ENCODE peak calls at places on chromosomes 3 and 15, in four cellular contexts. One of them, this sample, is unnamed.

GRCh38 chr15:74385442-74386132 is 18.1 kb upstream of the CYP11A1 start:
- DNase-seq in HepG2: no peak
- DNase-seq in GM12878: no peak
- DNase-seq in NT2/D1: no peak
- DNase-seq in this sample: no peak

GRCh38 chr3:10570196-10570946 is 65.0 kb upstream of the ATP2B2 start:
- DNase-seq in HepG2: no peak
- DNase-seq in GM12878: no peak
- DNase-seq in NT2/D1: no peak
- DNase-seq in this sample: no peak

GRCh38 chr3:63655519-63655918 is 3.0 kb downstream of the SNTN start:
- DNase-seq in HepG2: no peak
- DNase-seq in GM12878: no peak
- DNase-seq in NT2/D1: no peak
- DNase-seq in this sample: no peak

GRCh38 chr3:148500791-148501360 is 196.8 kb upstream of the AGTR1 start:
- DNase-seq in HepG2: no peak
- DNase-seq in GM12878: no peak
- DNase-seq in NT2/D1: no peak
- DNase-seq in this sample: no peak

GRCh38 chr15:29821416-29822099 is 710 bp downstream of the TJP1 start:
- DNase-seq in HepG2: peak; percentile 74
- DNase-seq in GM12878: no peak
- DNase-seq in NT2/D1: peak; percentile 22
- DNase-seq in this sample: no peak

GRCh38 chr15:85311647-85312046 is 68.8 kb upstream of the AKAP13 start:
- DNase-seq in HepG2: no peak
- DNase-seq in GM12878: no peak
- DNase-seq in NT2/D1: no peak
- DNase-seq in this sample: no peak

GRCh38 chr3:3074551-3075257 is 35.5 kb downstream of the IL5RA start:
- DNase-seq in HepG2: no peak
- DNase-seq in GM12878: no peak
- DNase-seq in NT2/D1: no peak
- DNase-seq in this sample: no peak

GRCh38 chr3:113051827-113052226 is 61.0 kb downstream of the GTPBP8 start:
- DNase-seq in HepG2: no peak
- DNase-seq in GM12878: no peak
- DNase-seq in NT2/D1: no peak
- DNase-seq in this sample: no peak

GRCh38 chr3:101253429-101253828 is 66.9 kb downstream of the IMPG2 start:
- DNase-seq in HepG2: no peak
- DNase-seq in GM12878: no peak
- DNase-seq in NT2/D1: no peak
- DNase-seq in this sample: no peak

GRCh38 chr15:31974154-31974794 is 56.0 kb upstream of the CHRNA7 start:
- DNase-seq in HepG2: no peak
- DNase-seq in GM12878: no peak
- DNase-seq in NT2/D1: no peak
- DNase-seq in this sample: no peak

GRCh38 chr15:89673162-89673506 is 6.0 kb downstream of the PLIN1 start:
- DNase-seq in HepG2: peak; percentile 25
- DNase-seq in GM12878: no peak
- DNase-seq in NT2/D1: peak; percentile 67
- DNase-seq in this sample: no peak

GRCh38 chr15:70566047-70566835 is 197.1 kb downstream of the UACA start:
- DNase-seq in HepG2: no peak
- DNase-seq in GM12878: no peak
- DNase-seq in NT2/D1: peak; percentile 39
- DNase-seq in this sample: no peak

GRCh38 chr3:38746641-38747040 is 69.4 kb downstream of the SCN10A start:
- DNase-seq in HepG2: no peak
- DNase-seq in GM12878: no peak
- DNase-seq in NT2/D1: no peak
- DNase-seq in this sample: no peak

GRCh38 chr15:89754361-89755154 is 3.5 kb upstream of the MESP1 start:
- DNase-seq in HepG2: no peak
- DNase-seq in GM12878: no peak
- DNase-seq in NT2/D1: peak; percentile 57
- DNase-seq in this sample: no peak

GRCh38 chr3:172084871-172085556 is 45.6 kb downstream of the FNDC3B start:
- DNase-seq in HepG2: no peak
- DNase-seq in GM12878: no peak
- DNase-seq in NT2/D1: no peak
- DNase-seq in this sample: no peak

GRCh38 chr3:141578197-141578596 is 91.4 kb downstream of the RASA2 start:
- DNase-seq in HepG2: no peak
- DNase-seq in GM12878: no peak
- DNase-seq in NT2/D1: no peak
- DNase-seq in this sample: no peak

GRCh38 chr15:26838742-26839460 is 28.0 kb upstream of the GABRA5 start:
- DNase-seq in HepG2: no peak
- DNase-seq in GM12878: no peak
- DNase-seq in NT2/D1: peak; percentile 30
- DNase-seq in this sample: peak; percentile 89

GRCh38 chr3:190747566-190747965 is 114.9 kb downstream of the GMNC start:
- DNase-seq in HepG2: no peak
- DNase-seq in GM12878: no peak
- DNase-seq in NT2/D1: no peak
- DNase-seq in this sample: no peak

GRCh38 chr3:183411216-183411922 is 17.1 kb downstream of the MCF2L2 start:
- DNase-seq in HepG2: no peak
- DNase-seq in GM12878: no peak
- DNase-seq in NT2/D1: no peak
- DNase-seq in this sample: no peak

GRCh38 chr3:101926594-101927105 is 77.3 kb downstream of the NFKBIZ start:
- DNase-seq in HepG2: no peak
- DNase-seq in GM12878: no peak
- DNase-seq in NT2/D1: no peak
- DNase-seq in this sample: no peak

GRCh38 chr15:75695206-75695605 is 17.4 kb downstream of the CSPG4 start:
- DNase-seq in HepG2: no peak
- DNase-seq in GM12878: no peak
- DNase-seq in NT2/D1: no peak
- DNase-seq in this sample: no peak

GRCh38 chr15:70091649-70092461 is 5.9 kb downstream of the TLE3 start:
- DNase-seq in HepG2: peak; percentile 60
- DNase-seq in GM12878: no peak
- DNase-seq in NT2/D1: no peak
- DNase-seq in this sample: no peak

GRCh38 chr3:181631901-181632300 is 79.8 kb upstream of the SOX2 start:
- DNase-seq in HepG2: no peak
- DNase-seq in GM12878: no peak
- DNase-seq in NT2/D1: no peak
- DNase-seq in this sample: no peak

GRCh38 chr15:72117448-72117697 is 577 bp downstream of the MYO9A start:
- DNase-seq in HepG2: peak; percentile 32
- DNase-seq in GM12878: no peak
- DNase-seq in NT2/D1: no peak
- DNase-seq in this sample: peak; percentile 87

GRCh38 chr3:193033381-193033780 is 115.7 kb upstream of the MB21D2 start:
- DNase-seq in HepG2: no peak
- DNase-seq in GM12878: no peak
- DNase-seq in NT2/D1: no peak
- DNase-seq in this sample: no peak

GRCh38 chr15:31106495-31107300 is 5.2 kb upstream of the TRPM1 start:
- DNase-seq in HepG2: no peak
- DNase-seq in GM12878: no peak
- DNase-seq in NT2/D1: no peak
- DNase-seq in this sample: no peak

GRCh38 chr3:172152294-172152649 is 112.9 kb downstream of the FNDC3B start:
- DNase-seq in HepG2: no peak
- DNase-seq in GM12878: no peak
- DNase-seq in NT2/D1: no peak
- DNase-seq in this sample: no peak

GRCh38 chr3:45204136-45204535 is 22.0 kb downstream of the TMEM158 start:
- DNase-seq in HepG2: no peak
- DNase-seq in GM12878: no peak
- DNase-seq in NT2/D1: no peak
- DNase-seq in this sample: no peak
- TF ChIP-seq SUZ12 in HepG2: no peak
- TF ChIP-seq SUZ12 in GM12878: no peak
- TF ChIP-seq SUZ12 in NT2/D1: no peak
- TF ChIP-seq SUZ12 in this sample: no peak

GRCh38 chr15:77291107-77291506 is 128.8 kb downstream of the PEAK1 start:
- DNase-seq in HepG2: no peak
- DNase-seq in GM12878: no peak
- DNase-seq in NT2/D1: no peak
- DNase-seq in this sample: no peak
- H3K4me1 ChIP-seq in HepG2: peaks cover 13% of the 10 kb centered on the region
- H3K4me1 ChIP-seq in GM12878: no peaks in the 10 kb centered on the region
- H3K4me1 ChIP-seq in NT2/D1: no peaks in the 10 kb centered on the region
- H3K4me1 ChIP-seq in this sample: no peaks in the 10 kb centered on the region

GRCh38 chr3:197802505-197803459 is 11.7 kb downstream of the LRCH3 start:
- DNase-seq in HepG2: no peak
- DNase-seq in GM12878: no peak
- DNase-seq in NT2/D1: no peak
- DNase-seq in this sample: no peak
- TF ChIP-seq SUZ12 in HepG2: no peak
- TF ChIP-seq SUZ12 in GM12878: no peak
- TF ChIP-seq SUZ12 in NT2/D1: no peak
- TF ChIP-seq SUZ12 in this sample: no peak

GRCh38 chr3:29335438-29335837 is 54.6 kb downstream of the RBMS3 start:
- DNase-seq in HepG2: no peak
- DNase-seq in GM12878: no peak
- DNase-seq in NT2/D1: no peak
- DNase-seq in this sample: no peak
- H3K4me1 ChIP-seq in HepG2: no peaks in the 10 kb centered on the region
- H3K4me1 ChIP-seq in GM12878: no peaks in the 10 kb centered on the region
- H3K4me1 ChIP-seq in NT2/D1: no peaks in the 10 kb centered on the region
- H3K4me1 ChIP-seq in this sample: peaks cover 2% of the 10 kb centered on the region

DNA sequence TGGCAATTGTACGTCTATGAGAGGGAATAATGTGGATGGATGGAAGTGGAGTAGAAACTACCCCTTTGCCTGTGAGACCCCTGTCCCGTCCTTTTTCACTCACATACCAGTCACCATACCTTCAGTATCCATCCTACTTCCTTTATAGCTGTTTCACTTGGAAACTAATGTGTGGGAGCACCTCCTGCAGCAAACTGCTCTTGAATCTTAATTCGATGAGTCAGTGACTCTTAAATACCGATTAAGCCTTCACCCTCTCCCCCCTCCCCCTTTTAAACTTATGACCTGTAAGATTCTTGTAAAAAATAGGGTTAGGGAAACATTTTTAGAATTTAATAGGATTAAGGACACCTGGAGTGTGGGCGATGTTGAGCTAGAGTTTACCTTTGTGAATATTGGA is 812 bp downstream of the SPRED1 start:
- DNase-seq in HepG2: no peak
- DNase-seq in GM12878: no peak
- DNase-seq in NT2/D1: no peak
- DNase-seq in this sample: no peak
- TF ChIP-seq SUZ12 in HepG2: no peak
- TF ChIP-seq SUZ12 in GM12878: no peak
- TF ChIP-seq SUZ12 in NT2/D1: no peak
- TF ChIP-seq SUZ12 in this sample: no peak

GRCh38 chr15:56149071-56149470 is 94.6 kb downstream of the RFX7 start:
- DNase-seq in HepG2: no peak
- DNase-seq in GM12878: no peak
- DNase-seq in NT2/D1: no peak
- DNase-seq in this sample: no peak
- H3K4me1 ChIP-seq in HepG2: no peaks in the 10 kb centered on the region
- H3K4me1 ChIP-seq in GM12878: no peaks in the 10 kb centered on the region
- H3K4me1 ChIP-seq in NT2/D1: no peaks in the 10 kb centered on the region
- H3K4me1 ChIP-seq in this sample: no peaks in the 10 kb centered on the region

GRCh38 chr3:131738095-131738494 is 235.3 kb upstream of the MRPL3 start:
- DNase-seq in HepG2: no peak
- DNase-seq in GM12878: no peak
- DNase-seq in NT2/D1: no peak
- DNase-seq in this sample: no peak

GRCh38 chr3:131739211-131739610 is 236.4 kb upstream of the MRPL3 start:
- DNase-seq in HepG2: no peak
- DNase-seq in GM12878: no peak
- DNase-seq in NT2/D1: no peak
- DNase-seq in this sample: no peak

GRCh38 chr3:131743126-131743525 is 240.4 kb upstream of the MRPL3 start:
- DNase-seq in HepG2: no peak
- DNase-seq in GM12878: no peak
- DNase-seq in NT2/D1: no peak
- DNase-seq in this sample: no peak
- TF ChIP-seq SUZ12 in HepG2: no peak
- TF ChIP-seq SUZ12 in GM12878: no peak
- TF ChIP-seq SUZ12 in NT2/D1: no peak
- TF ChIP-seq SUZ12 in this sample: no peak

GRCh38 chr3:17905996-17906395 is 163.6 kb upstream of the TBC1D5 start:
- DNase-seq in HepG2: no peak
- DNase-seq in GM12878: no peak
- DNase-seq in NT2/D1: no peak
- DNase-seq in this sample: no peak
- H3K4me1 ChIP-seq in HepG2: no peaks in the 10 kb centered on the region
- H3K4me1 ChIP-seq in GM12878: peaks cover 2% of the 10 kb centered on the region
- H3K4me1 ChIP-seq in NT2/D1: no peaks in the 10 kb centered on the region
- H3K4me1 ChIP-seq in this sample: peaks cover 5% of the 10 kb centered on the region

DNA sequence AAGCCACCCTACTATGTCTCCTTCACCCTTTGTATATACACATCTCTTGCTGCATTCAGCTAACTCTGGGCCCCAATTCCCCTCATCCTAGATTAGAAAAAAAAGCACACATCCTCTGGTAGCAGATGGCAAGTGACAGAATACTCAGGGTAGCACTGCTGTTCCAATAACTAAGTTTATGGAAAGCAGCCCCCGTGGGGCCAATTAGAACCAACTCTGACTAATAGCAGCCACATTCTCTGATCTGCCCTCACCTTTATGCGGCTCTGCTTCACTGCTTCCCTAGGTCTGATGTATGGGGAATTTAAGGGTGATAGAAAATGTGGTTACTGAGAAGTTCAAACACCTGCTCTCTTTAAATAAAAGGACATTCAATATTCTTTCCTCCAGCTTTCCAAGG is 74.9 kb upstream of the SETMAR start:
- DNase-seq in HepG2: no peak
- DNase-seq in GM12878: no peak
- DNase-seq in NT2/D1: no peak
- DNase-seq in this sample: no peak
- TF ChIP-seq SUZ12 in HepG2: no peak
- TF ChIP-seq SUZ12 in GM12878: no peak
- TF ChIP-seq SUZ12 in NT2/D1: no peak
- TF ChIP-seq SUZ12 in this sample: no peak

This sample was measured in H1.